ENCODE peak calls at places on chromosomes 4 and X, in five cellular contexts. G is HepG2, E is H1, Z is NT2/D1, H is GM12878. S is an unnamed sample.

GRCh38 chr4:149897784-149898183 is 82.1 kb upstream of the IQCM start:
- DNase-seq in G (no peak), E (no peak), Z (peak), H (no peak), S (no peak)

GRCh38 chr4:41509411-41510008 is 28.4 kb upstream of the LIMCH1 start:
- DNase-seq in G (no peak), E (no peak), Z (no peak), H (no peak), S (no peak)

GRCh38 chr4:106694232-106694631 is 325.7 kb upstream of the GIMD1 start:
- DNase-seq in G (no peak), E (no peak), Z (no peak), H (no peak), S (no peak)

GRCh38 chr4:187961171-187961570 is 34.4 kb upstream of the ZFP42 start:
- DNase-seq in G (no peak), E (no peak), Z (no peak), H (no peak), S (no peak)

GRCh38 chr4:71568131-71568530 is 215.7 kb downstream of the GC start:
- DNase-seq in G (no peak), E (no peak), Z (no peak), H (no peak), S (no peak)

GRCh38 chr4:187380181-187380581 is 615.4 kb upstream of the ZFP42 start:
- DNase-seq in G (peak), E (peak), Z (peak), H (no peak), S (peak)

GRCh38 chrX:8144925-8145324 is 26.1 kb downstream of the VCX2 start:
- DNase-seq in G (no peak), E (no peak), Z (no peak), H (no peak), S (no peak)

GRCh38 chr4:80876810-80877209 is 153.7 kb upstream of the BMP3 start:
- DNase-seq in G (no peak), E (no peak), Z (no peak), H (peak), S (no peak)

GRCh38 chrX:31063114-31063513 is 8.7 kb downstream of the FTHL17 start:
- DNase-seq in G (no peak), E (no peak), Z (no peak), H (no peak), S (no peak)

GRCh38 chr4:42654606-42655005 is 2.3 kb downstream of the ATP8A1 start:
- DNase-seq in G (peak), E (no peak), Z (no peak), H (no peak), S (no peak)

GRCh38 chrX:109472939-109473713 is 8.8 kb downstream of the GUCY2F start:
- DNase-seq in G (peak), E (no peak), Z (peak), H (no peak), S (peak)

GRCh38 chr4:140137654-140138053 is 16.3 kb downstream of the MAML3 start:
- DNase-seq in G (no peak), E (no peak), Z (no peak), H (no peak), S (no peak)

DNA sequence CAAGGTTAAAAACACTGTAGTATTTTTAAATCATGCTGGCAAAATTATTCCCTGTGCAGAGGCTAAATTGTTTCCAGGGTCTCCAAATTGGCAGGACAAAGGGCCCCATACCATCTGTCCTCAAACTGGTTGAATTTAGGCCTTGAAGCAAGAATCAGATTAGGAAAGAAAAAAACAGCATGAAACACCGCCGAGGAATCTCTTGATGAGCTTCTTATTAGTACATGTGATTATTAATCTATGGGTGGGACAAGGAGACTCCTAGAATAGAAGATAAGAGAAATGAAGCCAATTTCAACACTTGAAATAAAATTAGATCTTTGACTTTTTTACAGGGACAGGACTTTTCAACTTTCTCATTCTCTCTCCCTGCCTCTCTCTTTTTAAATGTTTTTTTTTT is 7.1 kb upstream of the CLNK start:
- DNase-seq in G (no peak), E (no peak), Z (no peak), H (no peak), S (no peak)
- TF ChIP-seq SUZ12 in G (no peak), E (no peak), Z (no peak), H (no peak), S (no peak)

GRCh38 chr4:185865901-185866328 is 53.9 kb upstream of the SORBS2 start:
- DNase-seq in G (no peak), E (no peak), Z (no peak), H (no peak), S (no peak)
- TF ChIP-seq SUZ12 in G (no peak), E (no peak), Z (no peak), H (no peak), S (no peak)

DNA sequence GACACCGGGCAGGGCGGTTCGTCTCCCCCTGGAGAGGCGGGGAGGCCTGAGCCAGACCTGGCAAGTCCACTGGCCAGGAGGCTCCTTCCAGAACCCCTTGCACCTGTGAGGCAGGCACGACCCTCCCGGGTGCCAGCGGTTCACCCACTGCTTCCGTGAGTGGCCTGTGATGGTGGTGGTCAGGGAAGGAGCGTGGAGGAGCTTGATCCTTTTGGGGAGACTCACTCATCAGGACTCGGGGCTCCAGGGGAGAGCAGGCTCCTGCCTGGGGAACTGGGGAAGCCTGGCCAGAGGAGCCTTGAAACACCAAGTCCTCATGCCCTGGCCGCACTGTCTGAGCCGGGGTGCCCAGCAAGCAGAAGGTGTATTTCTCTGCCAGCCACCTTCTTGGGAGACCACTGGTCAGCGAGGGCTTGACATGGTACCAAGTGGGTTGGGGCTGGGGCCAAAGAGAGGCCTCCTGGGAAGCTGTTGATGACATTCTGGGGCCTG is 860 bp downstream of the FAM50A start:
- DNase-seq in G (no peak), E (no peak), Z (no peak), H (no peak), S (no peak)
- TF ChIP-seq SUZ12 in G (no peak), E (no peak), Z (no peak), H (no peak), S (no peak)

DNA sequence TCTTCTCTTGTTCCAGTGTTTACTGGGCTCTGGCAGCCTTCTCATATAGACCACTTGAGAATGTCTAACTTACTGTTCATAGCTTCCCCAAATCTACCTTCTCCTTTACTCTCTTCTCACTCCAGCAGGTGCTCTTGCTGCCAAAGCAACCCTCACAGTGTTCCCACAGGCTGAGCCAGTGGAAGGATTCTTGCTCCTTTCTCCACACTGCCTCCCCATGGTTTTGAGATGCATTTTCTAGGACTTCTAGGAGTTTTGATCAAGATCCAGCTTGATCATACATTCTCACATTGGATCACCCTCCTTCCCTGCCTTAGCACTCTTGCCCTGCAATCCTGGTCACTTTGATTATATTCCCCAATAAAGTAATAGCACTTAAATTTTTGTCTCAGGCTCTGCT is 230.8 kb downstream of the TMEM47 start:
- DNase-seq in G (no peak), E (no peak), Z (peak), H (no peak), S (peak)
- TF ChIP-seq SUZ12 in G (no peak), E (no peak), Z (no peak), H (no peak), S (no peak)

DNA sequence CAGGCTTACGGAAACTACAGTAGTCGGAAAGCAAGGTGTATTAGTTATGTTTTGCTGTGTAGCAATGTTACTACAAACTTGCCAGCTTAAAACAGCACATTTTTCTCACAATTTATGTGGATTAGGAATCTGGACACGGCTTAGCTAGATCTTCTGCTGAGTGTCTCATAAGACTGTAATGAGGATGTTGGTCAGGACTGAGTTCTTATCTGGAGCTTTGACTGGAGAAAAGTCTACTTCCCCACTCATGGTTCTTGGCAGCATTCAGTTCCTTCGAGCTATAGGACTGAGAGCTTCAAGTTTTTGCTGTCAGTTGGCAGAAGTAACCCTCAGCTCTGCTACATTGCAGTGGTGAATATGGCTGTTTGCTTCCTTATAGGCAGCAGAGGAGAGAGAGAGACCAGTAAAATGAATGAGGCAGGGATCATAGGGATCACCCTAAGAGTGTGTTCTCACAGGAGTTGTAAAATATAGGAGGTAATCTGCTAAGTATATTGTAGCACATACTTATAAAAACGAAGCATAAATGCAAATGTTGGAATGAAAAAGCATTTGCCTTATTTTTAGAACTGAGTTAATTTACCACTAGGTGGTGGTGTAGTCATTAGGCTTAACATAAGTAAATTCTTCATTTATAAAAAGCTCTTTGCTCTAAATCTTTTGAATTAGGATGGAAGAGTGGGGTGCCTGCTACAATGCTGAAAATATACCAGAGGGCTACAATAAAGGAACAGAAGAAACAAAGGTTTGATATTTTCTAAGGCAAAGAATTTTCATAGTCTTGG is 38.6 kb downstream of the ALG13 start:
- DNase-seq in G (no peak), E (no peak), Z (no peak), H (no peak), S (no peak)
- TF ChIP-seq SUZ12 in G (no peak), E (no peak), Z (no peak), H (no peak), S (no peak)